ENCODE peak calls at places on chromosomes 11 and 22, in five cellular contexts. K is IMR-90, Y is HCT116, I is small intestine, S is brain microvascular endothelial cell. D is an unnamed sample. For H3K36me3, the result is how much of the 10 kb centered on the place peaks cover.

GRCh38 chr22:49491726-49492125 is 335.9 kb downstream of the BRD1 start:
- DNase-seq in I (no peak), K (no peak), S (no peak), Y (no peak), D (no peak)

GRCh38 chr11:67345949-67346819 is 7.2 kb downstream of the POLD4 start:
- DNase-seq in S (peak), I (peak), Y (peak), K (peak), D (peak)

GRCh38 chr11:559020-559620 is 1.4 kb downstream of the LMNTD2 start:
- DNase-seq in S (no peak), I (no peak), K (no peak), Y (no peak), D (no peak)

GRCh38 chr11:134270250-134270714 is 5.9 kb upstream of the GLB1L3 start:
- DNase-seq in Y (peak), S (no peak), K (no peak), I (no peak), D (no peak)

GRCh38 chr11:27688076-27688475 is 12.2 kb downstream of the BDNF start:
- DNase-seq in K (no peak), I (no peak), S (no peak), Y (no peak), D (no peak)

GRCh38 chr11:122697636-122698167 is 42.2 kb downstream of the UBASH3B start:
- DNase-seq in S (no peak), K (peak), I (peak), Y (no peak), D (no peak)

GRCh38 chr22:47030881-47031627 is 268.6 kb downstream of the TBC1D22A start:
- DNase-seq in S (no peak), Y (no peak), K (no peak), I (no peak), D (no peak)

GRCh38 chr22:23233746-23234408 is 53.6 kb downstream of the BCR start:
- DNase-seq in Y (no peak), I (no peak), S (peak), K (peak), D (no peak)

GRCh38 chr22:24434472-24435322 is 7.3 kb downstream of the ADORA2A start:
- DNase-seq in Y (no peak), S (peak), K (no peak), I (peak), D (no peak)

GRCh38 chr11:35539256-35539655 is 13.8 kb upstream of the PAMR1 start:
- DNase-seq in K (no peak), S (no peak), I (no peak), Y (no peak), D (no peak)

GRCh38 chr11:116072776-116073175 is 568.6 kb upstream of the CADM1 start:
- DNase-seq in K (no peak), S (no peak), I (no peak), Y (no peak), D (no peak)

GRCh38 chr11:29957406-29957805 is 59.4 kb downstream of the KCNA4 start:
- DNase-seq in I (no peak), S (no peak), Y (no peak), K (no peak), D (no peak)

GRCh38 chr11:35944503-35945136 is 758 bp downstream of the LDLRAD3 start:
- DNase-seq in Y (no peak), I (no peak), S (peak), K (no peak), D (no peak)

GRCh38 chr11:123760894-123761293 is 6.6 kb upstream of the OR6X1 start:
- DNase-seq in S (no peak), I (no peak), K (no peak), Y (no peak), D (no peak)

GRCh38 chr22:47162865-47163264 is 400.4 kb downstream of the TBC1D22A start:
- DNase-seq in S (no peak), I (no peak), K (no peak), Y (no peak), D (no peak)

GRCh38 chr22:22462813-22463567 is 45.6 kb downstream of the ZNF280B start:
- DNase-seq in S (no peak), K (no peak), I (no peak), Y (no peak), D (no peak)

GRCh38 chr11:106644824-106645223 is 373.5 kb downstream of the GUCY1A2 start:
- DNase-seq in Y (no peak), K (peak), S (peak), I (no peak), D (no peak)

GRCh38 chr11:78230161-78230877 is 41.6 kb downstream of the USP35 start:
- DNase-seq in I (peak), K (peak), Y (no peak), S (no peak), D (no peak)

GRCh38 chr11:21121991-21122390 is 452.6 kb downstream of the NELL1 start:
- DNase-seq in K (no peak), Y (no peak), S (no peak), I (no peak), D (no peak)

GRCh38 chr11:118908931-118909618 is 16.7 kb downstream of the BCL9L start:
- DNase-seq in I (no peak), K (peak), S (peak), Y (no peak), D (peak)

GRCh38 chr11:27898166-27898565 is 197.9 kb upstream of the BDNF start:
- DNase-seq in S (no peak), I (no peak), Y (no peak), K (no peak), D (no peak)

GRCh38 chr11:57781529-57781943 is 19.9 kb downstream of the CTNND1 start:
- DNase-seq in K (peak), Y (peak), I (peak), S (no peak), D (peak)

GRCh38 chr11:32963721-32964120 is 52.0 kb upstream of the DEPDC7 start:
- DNase-seq in S (no peak), Y (no peak), K (no peak), I (no peak), D (no peak)

GRCh38 chr11:32962016-32962415 is 53.7 kb upstream of the DEPDC7 start:
- DNase-seq in K (peak), Y (no peak), S (peak), I (no peak), D (no peak)

GRCh38 chr11:32960553-32961164 is 55.0 kb upstream of the DEPDC7 start:
- DNase-seq in K (peak), I (peak), S (no peak), Y (peak), D (no peak)
- H3K36me3 ChIP-seq in K (under half), I (under half), S (under half), Y (under half), D (under half)

GRCh38 chr11:76666408-76666807 is 4.1 kb downstream of the LRRC32 start:
- DNase-seq in K (peak), I (no peak), S (no peak), Y (no peak), D (no peak)

GRCh38 chr11:76663912-76664440 is 6.6 kb downstream of the LRRC32 start:
- DNase-seq in Y (no peak), S (no peak), I (no peak), K (no peak), D (no peak)

GRCh38 chr11:76664578-76665061 is 5.9 kb downstream of the LRRC32 start:
- DNase-seq in I (no peak), Y (no peak), S (no peak), K (no peak), D (no peak)

GRCh38 chr11:76665921-76666351 is 4.6 kb downstream of the LRRC32 start:
- DNase-seq in I (no peak), Y (no peak), S (no peak), K (no peak), D (no peak)

DNA sequence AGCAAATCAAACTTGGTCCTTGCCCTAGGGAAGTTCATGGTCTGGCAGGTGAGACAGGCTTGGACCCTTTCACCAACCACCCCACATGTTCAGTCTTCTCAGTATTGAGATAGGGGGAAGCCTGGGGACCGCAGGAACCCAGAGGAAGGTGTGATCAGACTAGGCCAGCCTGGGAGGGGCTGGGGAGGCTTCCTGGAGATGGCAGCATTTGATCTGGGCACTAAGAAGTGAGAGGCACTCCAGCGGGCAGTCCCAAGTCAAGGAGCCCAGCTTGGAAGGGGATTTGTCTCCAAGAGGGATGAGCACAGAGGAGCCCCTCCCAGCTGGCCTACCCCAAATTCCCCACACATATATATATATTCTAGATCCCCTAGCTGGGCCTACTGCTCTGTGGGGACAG is 5.4 kb downstream of the LRRC32 start:
- DNase-seq in S (no peak), K (no peak), Y (no peak), I (no peak), D (no peak)
- H3K4me3 ChIP-seq in S (no peak), K (no peak), Y (no peak), I (no peak), D (no peak)

GRCh38 chr22:43969021-43969878 is 14.0 kb downstream of the SAMM50 start:
- DNase-seq in K (no peak), S (no peak), Y (no peak), I (no peak), D (no peak)
- H3K36me3 ChIP-seq in K (half or more), S (half or more), Y (under half), I (under half), D (under half)

DNA sequence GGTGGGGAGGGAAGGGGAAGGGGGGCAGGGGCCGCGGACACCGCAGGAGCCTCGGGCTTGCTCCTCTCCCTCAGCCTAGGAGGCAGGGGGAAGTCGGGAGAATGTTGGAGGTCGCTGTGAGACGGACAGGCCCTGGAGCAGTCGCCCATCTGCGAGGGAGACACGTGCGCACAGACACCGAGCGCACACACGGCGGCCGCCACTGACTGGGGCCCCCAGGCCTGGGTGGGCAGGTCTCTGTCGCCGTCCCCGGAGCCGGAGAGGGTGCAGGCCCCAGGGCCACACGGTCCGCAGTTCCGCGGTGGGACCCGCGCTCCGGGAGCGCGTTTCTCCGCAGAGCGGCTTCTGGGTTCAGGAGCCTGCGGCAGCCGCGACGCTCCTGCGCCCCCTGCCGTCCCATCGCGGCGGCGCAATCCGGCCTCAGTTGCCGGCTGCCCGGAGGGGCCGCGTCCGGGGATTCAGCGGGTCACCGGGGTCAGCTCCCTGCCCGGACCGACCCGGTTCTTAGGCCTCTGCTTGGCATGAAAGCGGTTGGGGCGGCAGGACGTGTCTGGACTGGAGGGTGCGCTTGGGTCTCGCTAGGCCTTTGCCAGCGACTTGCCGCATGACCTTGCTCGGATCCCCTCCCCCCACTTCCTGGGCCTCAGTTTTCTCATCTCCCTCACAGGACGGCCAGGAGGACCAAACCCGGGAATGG is 31.3 kb downstream of the PDE2A start:
- DNase-seq in Y (peak), K (peak), I (peak), S (no peak), D (peak)
- H3K4me3 ChIP-seq in Y (peak), K (no peak), I (no peak), S (peak), D (peak)

DNA sequence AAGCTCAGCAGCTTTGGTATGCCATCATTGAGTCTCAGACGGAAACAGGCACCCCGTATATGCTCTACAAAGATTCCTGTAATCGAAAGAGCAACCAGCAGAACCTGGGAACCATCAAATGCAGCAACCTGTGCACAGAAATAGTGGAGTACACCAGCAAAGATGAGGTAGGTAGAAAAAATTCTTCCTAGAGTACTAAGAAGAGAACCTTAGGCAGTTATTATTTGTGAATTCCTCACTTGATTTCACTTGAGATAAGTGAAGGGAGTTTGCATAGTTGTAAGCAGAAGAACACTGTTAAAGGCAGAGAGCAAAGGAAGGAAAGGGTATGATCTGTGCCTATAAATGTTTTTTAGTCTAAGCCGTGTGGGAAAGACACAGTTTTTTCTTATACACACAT is 28.6 kb downstream of the RRM1 start:
- DNase-seq in I (no peak), Y (no peak), K (no peak), S (no peak), D (no peak)
- H3K36me3 ChIP-seq in I (under half), Y (under half), K (under half), S (under half), D (under half)

DNA sequence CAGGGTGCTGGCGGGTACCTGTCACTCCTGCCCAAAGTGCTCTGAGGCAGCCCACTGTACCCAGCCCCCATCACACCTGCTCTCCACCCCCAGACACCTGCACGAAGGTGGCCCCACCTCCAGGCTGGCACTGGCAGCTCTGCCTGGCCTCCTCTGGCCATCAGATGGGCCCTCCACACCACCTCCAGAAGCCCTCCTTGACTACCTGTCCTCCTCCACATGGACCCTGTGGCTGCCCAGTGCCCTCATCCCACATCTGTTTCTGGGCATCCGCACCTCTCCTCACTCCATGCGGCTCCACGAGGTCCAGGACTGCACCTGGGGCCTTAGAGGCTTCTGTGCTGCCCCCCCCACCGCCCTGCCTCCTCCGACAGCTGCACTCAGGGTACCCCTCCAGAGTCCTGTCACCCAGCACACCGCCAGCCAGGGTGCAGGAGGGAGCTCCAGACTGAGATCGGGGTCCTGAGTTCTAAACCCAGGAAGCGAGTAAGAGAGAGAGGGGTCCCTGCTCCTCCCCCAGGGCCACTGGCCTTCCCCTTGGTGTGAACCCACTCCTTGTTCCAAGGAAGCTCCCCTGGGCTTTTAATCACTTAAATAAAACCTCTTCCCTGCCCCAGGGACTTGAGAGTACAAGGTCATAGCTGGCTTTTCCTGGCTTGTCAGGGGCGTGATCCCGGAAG is 1.7 kb downstream of the CTSD start:
- DNase-seq in I (no peak), Y (no peak), K (no peak), S (no peak), D (no peak)
- H3K4me3 ChIP-seq in I (no peak), Y (peak), K (no peak), S (peak), D (no peak)

GRCh38 chr22:37025500-37026070 is 6.0 kb downstream of the MPST start:
- DNase-seq in K (no peak), I (peak), S (no peak), Y (no peak), D (no peak)
- H3K36me3 ChIP-seq in K (under half), I (under half), S (under half), Y (under half), D (under half)

DNA sequence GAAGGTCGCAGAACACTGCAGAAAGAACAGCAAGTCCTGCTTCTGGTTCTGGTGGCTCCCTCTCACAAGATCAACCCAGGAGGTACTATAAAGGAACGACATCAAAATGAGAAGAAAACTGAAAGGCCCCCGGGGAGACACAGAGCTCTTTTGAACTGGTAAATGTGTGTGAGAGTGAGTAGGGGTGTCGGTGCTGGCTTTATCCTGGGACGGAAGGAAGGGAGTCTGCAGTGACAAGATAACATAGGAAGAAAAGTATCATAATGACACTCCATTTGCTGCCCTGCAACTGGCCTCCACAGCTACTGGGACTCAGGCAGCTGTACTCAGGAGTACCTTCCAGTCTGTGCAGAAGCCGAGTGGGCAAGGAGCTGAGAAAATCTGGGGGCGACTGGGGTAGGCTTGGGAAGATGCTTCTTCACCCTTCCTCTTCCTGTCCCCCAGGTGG is 60.9 kb downstream of the ENTHD1 start:
- DNase-seq in I (no peak), S (no peak), K (no peak), Y (no peak), D (no peak)
- H3K4me3 ChIP-seq in I (no peak), S (no peak), K (no peak), Y (no peak), D (no peak)

DNA sequence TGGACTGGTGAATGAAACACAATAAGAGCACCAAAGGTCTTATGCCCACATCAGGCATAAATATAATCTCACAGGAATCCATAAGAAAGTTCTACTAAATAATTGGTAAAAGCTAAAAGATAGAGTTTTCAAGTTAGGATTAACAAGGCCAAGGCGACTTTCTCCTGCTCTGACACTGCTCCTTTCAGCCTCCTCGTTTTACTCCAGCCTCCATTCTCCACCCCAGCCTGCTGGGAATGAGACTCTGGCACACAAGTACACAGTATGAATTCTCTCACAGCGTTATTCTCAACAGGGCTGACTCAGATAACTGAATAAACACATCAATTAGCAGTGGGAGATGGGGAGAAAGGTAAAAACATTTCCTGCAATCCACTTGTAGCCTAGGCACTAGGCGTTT is 94.9 kb downstream of the APOL5 start:
- DNase-seq in I (no peak), S (no peak), K (no peak), Y (no peak), D (no peak)
- H3K36me3 ChIP-seq in I (under half), S (under half), K (under half), Y (under half), D (under half)

GRCh38 chr22:37014835-37015586 is 4.2 kb downstream of the TST start:
- DNase-seq in Y (no peak), I (peak), S (no peak), K (no peak), D (no peak)

GRCh38 chr22:37014415-37014806 is 4.8 kb downstream of the TST start:
- DNase-seq in I (no peak), S (no peak), K (no peak), Y (no peak), D (no peak)

GRCh38 chr22:37017356-37017755 is 1.9 kb downstream of the TST start:
- DNase-seq in I (peak), K (no peak), S (no peak), Y (no peak), D (no peak)

GRCh38 chr22:37015587-37015878 is 3.7 kb downstream of the TST start:
- DNase-seq in Y (no peak), K (no peak), S (no peak), I (no peak), D (no peak)

DNA sequence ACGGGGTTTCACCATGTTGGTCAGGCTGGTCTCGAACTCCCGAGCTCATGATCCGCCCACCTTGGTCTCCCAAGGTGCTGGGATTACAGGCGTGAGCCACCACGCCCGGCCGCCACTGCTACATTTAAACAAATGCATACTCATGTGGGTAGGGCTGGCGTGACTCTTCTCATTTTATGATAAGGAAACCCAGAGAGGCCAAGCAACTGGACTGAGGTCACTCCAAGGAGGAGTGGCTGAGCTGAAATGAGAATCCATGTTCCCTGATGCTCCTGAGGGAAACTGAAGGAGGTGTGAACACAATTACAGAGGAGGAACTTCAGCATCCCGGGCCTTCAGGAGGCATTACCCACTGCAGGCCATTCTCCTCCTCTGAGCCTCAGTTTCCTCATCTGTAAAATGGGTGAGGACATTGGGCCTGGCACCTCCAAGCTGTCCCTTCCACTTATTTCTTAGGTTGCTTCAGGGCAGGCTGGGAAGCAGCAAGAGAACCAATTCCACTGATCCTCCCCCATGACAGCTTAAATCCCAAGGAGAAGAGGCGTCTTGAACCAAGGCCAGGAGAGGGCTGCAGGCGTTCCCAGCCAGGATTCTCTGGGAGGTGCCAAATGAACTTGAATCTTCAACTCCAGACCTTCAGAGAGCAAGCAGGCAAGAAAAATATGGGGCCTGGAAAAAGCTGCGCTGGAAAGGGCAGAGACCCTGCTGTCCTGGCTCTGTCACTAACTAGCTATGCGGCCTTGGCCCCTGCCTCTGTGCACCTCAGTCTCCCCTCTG is 2.9 kb downstream of the TST start:
- DNase-seq in K (no peak), I (peak), S (no peak), Y (no peak), D (no peak)
- H3K4me3 ChIP-seq in K (no peak), I (no peak), S (no peak), Y (no peak), D (no peak)

D was measured in prostate gland.